ENCODE peak calls at places on chromosome 5, in five cellular contexts. Q is epithelial cell of esophagus, G is brain microvascular endothelial cell, T is heart left ventricle, W is Panc1. A is an unnamed sample.

GRCh38 chr5:74316064-74316586 is 324.4 kb downstream of the ENC1 start:
- DNase-seq in Q (peak), G (peak), T (no peak), W (peak), A (peak)

GRCh38 chr5:491119-491855 is 33.0 kb downstream of the SLC9A3 start:
- DNase-seq in Q (no peak), G (no peak), T (no peak), W (no peak), A (no peak)

GRCh38 chr5:123809594-123810172 is 297.7 kb downstream of the CSNK1G3 start:
- DNase-seq in Q (peak), G (no peak), T (no peak), W (no peak), A (no peak)

GRCh38 chr5:36507332-36507952 is 99.0 kb upstream of the SLC1A3 start:
- DNase-seq in Q (peak), G (peak), T (peak), W (peak), A (peak)

GRCh38 chr5:95884021-95884333 is 61.5 kb upstream of the GLRX start:
- DNase-seq in Q (peak), G (peak), T (no peak), W (no peak), A (peak)

GRCh38 chr5:27144456-27144855 is 106.1 kb upstream of the CDH9 start:
- DNase-seq in Q (peak), G (no peak), T (no peak), W (no peak), A (peak)

GRCh38 chr5:23627976-23628375 is 120.6 kb downstream of the PRDM9 start:
- DNase-seq in Q (peak), G (no peak), T (no peak), W (no peak), A (peak)

GRCh38 chr5:27093296-27093695 is 54.9 kb upstream of the CDH9 start:
- DNase-seq in Q (no peak), G (no peak), T (no peak), W (no peak), A (no peak)

GRCh38 chr5:173885481-173886010 is 2.6 kb upstream of the CPEB4 start:
- DNase-seq in Q (no peak), G (no peak), T (no peak), W (no peak), A (no peak)

GRCh38 chr5:62143268-62144229 is 162.5 kb upstream of the KIF2A start:
- DNase-seq in Q (peak), G (no peak), T (no peak), W (no peak), A (peak)

GRCh38 chr5:68027519-68027918 is 188.0 kb upstream of the PIK3R1 start:
- DNase-seq in Q (no peak), G (peak), T (no peak), W (no peak), A (no peak)

GRCh38 chr5:57784106-57784505 is 301.5 kb upstream of the ACTBL2 start:
- DNase-seq in Q (peak), G (no peak), T (no peak), W (no peak), A (no peak)

GRCh38 chr5:147098233-147098790 is 136.5 kb upstream of the STK32A start:
- DNase-seq in Q (peak), G (peak), T (no peak), W (no peak), A (peak)

GRCh38 chr5:37275521-37275920 is 26.3 kb upstream of the CPLANE1 start:
- DNase-seq in Q (no peak), G (no peak), T (no peak), W (no peak), A (no peak)

GRCh38 chr5:132228241-132229035 is 785 bp upstream of the P4HA2 start:
- DNase-seq in Q (no peak), G (no peak), T (no peak), W (no peak), A (no peak)

GRCh38 chr5:59133801-59134261 is 551.0 kb downstream of the RAB3C start:
- DNase-seq in Q (no peak), G (peak), T (no peak), W (no peak), A (peak)

GRCh38 chr5:143148461-143149170 is 254.9 kb downstream of the NR3C1 start:
- DNase-seq in Q (peak), G (peak), T (no peak), W (no peak), A (peak)

GRCh38 chr5:113447651-113448050 is 12.9 kb upstream of the TSSK1B start:
- DNase-seq in Q (no peak), G (no peak), T (no peak), W (no peak), A (no peak)

GRCh38 chr5:120304653-120305052 is 159.4 kb upstream of the PRR16 start:
- DNase-seq in Q (peak), G (no peak), T (no peak), W (no peak), A (peak)

GRCh38 chr5:59648949-59649921 is 244.3 kb downstream of the PDE4D start:
- DNase-seq in Q (no peak), G (peak), T (no peak), W (no peak), A (no peak)

GRCh38 chr5:108507631-108508030 is 125.7 kb upstream of the FBXL17 start:
- DNase-seq in Q (no peak), G (no peak), T (no peak), W (no peak), A (no peak)

DNA sequence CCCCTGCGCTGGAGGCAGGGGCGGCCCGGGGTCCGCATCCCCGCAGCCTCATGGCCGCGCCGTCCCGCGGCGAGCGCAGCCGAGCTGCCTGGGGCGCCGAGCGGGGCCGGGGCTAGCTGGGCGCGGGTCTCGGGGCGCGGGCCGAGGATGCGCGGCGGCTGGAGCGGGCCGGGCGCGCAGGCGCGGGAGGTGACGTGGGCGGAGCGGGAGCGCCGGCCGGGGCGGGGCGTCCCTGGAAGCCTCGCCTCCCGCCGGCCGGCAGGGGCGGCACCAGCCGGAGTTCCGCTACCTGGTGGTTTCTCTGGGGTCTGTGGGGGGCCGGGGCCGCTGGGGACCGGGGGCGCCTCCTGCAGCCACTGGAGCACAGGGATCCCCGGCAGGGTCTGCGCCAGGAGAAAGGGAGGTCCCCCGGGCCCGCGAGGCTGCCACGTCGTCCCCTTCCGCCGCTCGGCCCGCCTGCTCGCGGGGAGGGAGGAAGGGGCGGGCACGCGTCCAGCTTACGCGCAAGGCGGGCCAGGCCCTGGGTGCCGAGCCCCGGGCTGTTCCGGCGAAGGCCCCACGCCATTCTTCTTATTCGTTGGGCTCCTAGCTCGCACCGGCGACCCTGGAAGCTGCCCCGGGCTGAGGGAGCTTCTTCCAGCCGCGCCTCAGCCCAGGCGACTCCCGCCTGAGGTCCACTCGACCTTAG is at the start of gene LPCAT1:
- DNase-seq in Q (peak), G (peak), T (peak), W (no peak), A (peak)
- TF ChIP-seq CTCF in Q (no peak), G (peak), T (peak), W (no peak), A (no peak)

DNA sequence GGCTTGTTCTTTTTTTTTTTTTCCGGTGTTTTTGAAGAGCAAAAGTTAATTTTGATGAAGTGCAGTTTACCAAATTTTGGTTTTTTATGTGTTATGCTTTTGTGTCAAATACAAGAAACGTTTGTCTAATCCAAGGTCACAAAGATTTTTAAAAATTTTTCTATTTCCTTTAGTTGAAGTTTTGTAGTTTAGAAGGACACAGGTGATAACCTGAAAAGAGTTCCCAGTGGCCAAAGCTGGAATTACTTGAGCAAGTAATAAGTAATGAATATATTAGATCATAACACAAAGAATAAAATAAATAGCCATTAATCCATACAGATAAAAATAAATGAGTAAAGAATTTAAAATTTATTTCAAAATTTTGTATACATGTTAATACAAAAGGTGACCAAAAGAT is 71.5 kb downstream of the FCHO2 start:
- DNase-seq in Q (peak), G (no peak), T (no peak), W (no peak), A (peak)
- TF ChIP-seq CTCF in Q (peak), G (no peak), T (no peak), W (peak), A (no peak)

DNA sequence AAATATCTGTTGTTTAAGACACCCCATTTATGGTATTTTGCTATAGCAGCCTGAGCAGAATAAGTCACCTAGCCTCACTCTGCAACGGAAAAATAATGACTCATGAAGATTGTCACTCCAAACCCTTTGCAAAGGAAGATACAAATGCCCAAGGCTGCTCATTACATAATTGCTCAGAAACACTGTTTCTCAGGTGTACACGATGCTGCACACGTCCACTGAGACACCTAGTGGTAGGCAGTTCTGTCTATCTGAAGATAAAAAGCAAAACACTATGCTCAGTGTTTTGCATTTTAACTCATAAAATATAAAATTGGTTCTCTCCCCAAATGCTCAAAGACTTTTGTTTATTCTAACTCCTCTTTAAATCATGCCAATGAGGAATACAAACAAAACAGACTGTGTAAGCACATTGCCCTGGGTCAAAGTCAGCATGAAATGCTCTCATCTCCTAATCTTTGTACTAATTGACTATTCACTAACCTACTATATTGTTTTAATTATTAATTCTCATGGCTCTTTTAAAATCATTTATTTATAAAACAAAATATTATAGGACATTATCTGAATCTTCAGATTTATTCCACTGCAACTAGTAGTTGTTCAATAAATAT is 7.7 kb upstream of the TSLP start:
- DNase-seq in Q (peak), G (no peak), T (no peak), W (no peak), A (peak)
- TF ChIP-seq CTCF in Q (peak), G (peak), T (peak), W (peak), A (peak)

GRCh38 chr5:167576126-167576525 is 715.3 kb upstream of the WWC1 start:
- DNase-seq in Q (no peak), G (no peak), T (no peak), W (no peak), A (no peak)

GRCh38 chr5:167571824-167572223 is 719.6 kb upstream of the WWC1 start:
- DNase-seq in Q (no peak), G (no peak), T (no peak), W (no peak), A (no peak)

GRCh38 chr5:167574381-167574780 is 717.1 kb upstream of the WWC1 start:
- DNase-seq in Q (no peak), G (no peak), T (no peak), W (no peak), A (no peak)

GRCh38 chr5:167570431-167570830 is 721.0 kb upstream of the WWC1 start:
- DNase-seq in Q (no peak), G (no peak), T (no peak), W (no peak), A (no peak)

GRCh38 chr5:167573274-167574127 is 717.9 kb upstream of the WWC1 start:
- DNase-seq in Q (peak), G (peak), T (no peak), W (no peak), A (peak)
- TF ChIP-seq CTCF in Q (no peak), G (peak), T (no peak), W (no peak), A (no peak)

GRCh38 chr5:84086517-84086916 is 298.2 kb downstream of the EDIL3 start:
- DNase-seq in Q (peak), G (no peak), T (no peak), W (no peak), A (no peak)

GRCh38 chr5:84091400-84091799 is 293.3 kb downstream of the EDIL3 start:
- DNase-seq in Q (no peak), G (no peak), T (no peak), W (no peak), A (no peak)

GRCh38 chr5:84085387-84086041 is 299.2 kb downstream of the EDIL3 start:
- DNase-seq in Q (no peak), G (no peak), T (no peak), W (no peak), A (no peak)

GRCh38 chr5:84092738-84093137 is 291.9 kb downstream of the EDIL3 start:
- DNase-seq in Q (no peak), G (no peak), T (no peak), W (no peak), A (no peak)

GRCh38 chr5:84088996-84089395 is 295.7 kb downstream of the EDIL3 start:
- DNase-seq in Q (peak), G (peak), T (no peak), W (no peak), A (peak)
- TF ChIP-seq CTCF in Q (peak), G (peak), T (peak), W (peak), A (peak)

GRCh38 chr5:133605323-133605722 is 7.0 kb downstream of the FSTL4 start:
- DNase-seq in Q (no peak), G (no peak), T (no peak), W (no peak), A (no peak)
- TF ChIP-seq CTCF in Q (no peak), G (no peak), T (no peak), W (no peak), A (no peak)

DNA sequence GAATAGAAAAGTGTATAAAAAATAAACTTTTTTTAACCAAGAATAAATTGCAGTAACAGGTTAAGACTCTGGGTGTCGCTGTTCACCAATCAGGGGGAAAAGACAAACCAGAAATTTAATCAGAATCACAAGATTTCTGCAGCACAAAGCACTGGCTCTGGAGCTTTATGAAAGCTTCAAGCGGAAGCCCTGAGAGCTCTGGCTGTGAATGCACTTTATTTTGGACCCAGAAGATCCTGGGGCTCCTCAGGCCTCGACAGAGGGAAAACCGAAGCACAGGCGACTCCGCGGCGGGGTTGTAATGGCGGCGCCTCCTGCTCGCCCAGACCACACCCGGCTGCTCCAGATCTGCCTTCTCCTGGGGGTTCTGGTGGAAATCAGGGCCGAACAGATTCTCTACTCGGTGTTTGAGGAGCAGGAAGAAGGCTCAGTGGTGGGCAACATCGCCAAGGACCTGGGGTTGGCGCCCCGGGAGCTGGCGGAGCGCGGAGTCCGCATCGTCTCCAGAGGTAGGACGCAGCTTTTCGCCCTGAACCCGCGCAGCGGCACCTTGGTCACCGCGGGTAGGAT is at the start of gene PCDHGA4:
- DNase-seq in Q (no peak), G (no peak), T (no peak), W (no peak), A (peak)
- TF ChIP-seq CTCF in Q (peak), G (peak), T (peak), W (peak), A (no peak)

GRCh38 chr5:2996687-2997086 is 245.2 kb upstream of the IRX2 start:
- DNase-seq in Q (no peak), G (no peak), T (no peak), W (no peak), A (no peak)

GRCh38 chr5:2996248-2996647 is 244.8 kb upstream of the IRX2 start:
- DNase-seq in Q (no peak), G (no peak), T (no peak), W (no peak), A (peak)

GRCh38 chr5:2993771-2994170 is 242.3 kb upstream of the IRX2 start:
- DNase-seq in Q (no peak), G (no peak), T (no peak), W (no peak), A (no peak)

GRCh38 chr5:2995667-2996066 is 244.2 kb upstream of the IRX2 start:
- DNase-seq in Q (no peak), G (no peak), T (no peak), W (no peak), A (no peak)

GRCh38 chr5:2995035-2995434 is 243.6 kb upstream of the IRX2 start:
- DNase-seq in Q (no peak), G (no peak), T (no peak), W (no peak), A (no peak)
- TF ChIP-seq CTCF in Q (no peak), G (no peak), T (no peak), W (no peak), A (no peak)

GRCh38 chr5:94853122-94853521 is 234.7 kb downstream of the SLF1 start:
- DNase-seq in Q (no peak), G (no peak), T (no peak), W (no peak), A (no peak)

GRCh38 chr5:94849324-94849723 is 230.9 kb downstream of the SLF1 start:
- DNase-seq in Q (no peak), G (no peak), T (no peak), W (no peak), A (no peak)

GRCh38 chr5:94850960-94851359 is 232.5 kb downstream of the SLF1 start:
- DNase-seq in Q (no peak), G (no peak), T (no peak), W (no peak), A (no peak)

GRCh38 chr5:94847726-94848125 is 229.3 kb downstream of the SLF1 start:
- DNase-seq in Q (no peak), G (no peak), T (no peak), W (no peak), A (no peak)

GRCh38 chr5:94849821-94850736 is 231.6 kb downstream of the SLF1 start:
- DNase-seq in Q (peak), G (peak), T (no peak), W (no peak), A (peak)
- TF ChIP-seq CTCF in Q (peak), G (peak), T (peak), W (peak), A (peak)

A was measured in MCF 10A.